ENCODE peak calls at places on chromosomes 4 and X, in six cellular contexts. One of them, this sample, is unnamed.

GRCh38 chrX:3678287-3678686 is 35.2 kb downstream of the PRKX start:
- DNase-seq in LoVo: no peak
- DNase-seq in ACHN: no peak
- DNase-seq in naive thymus-derived CD8-positive, alpha-beta T cell: no peak
- DNase-seq in MCF 10A: no peak
- DNase-seq in progenitor cell of endocrine pancreas: no peak
- DNase-seq in this sample: no peak

GRCh38 chr4:26753642-26754041 is 107.0 kb upstream of the STIM2 start:
- DNase-seq in LoVo: no peak
- DNase-seq in ACHN: no peak
- DNase-seq in naive thymus-derived CD8-positive, alpha-beta T cell: no peak
- DNase-seq in MCF 10A: no peak
- DNase-seq in progenitor cell of endocrine pancreas: no peak
- DNase-seq in this sample: no peak

GRCh38 chr4:22348410-22348809 is 167.5 kb downstream of the ADGRA3 start:
- DNase-seq in LoVo: no peak
- DNase-seq in ACHN: no peak
- DNase-seq in naive thymus-derived CD8-positive, alpha-beta T cell: no peak
- DNase-seq in MCF 10A: no peak
- DNase-seq in progenitor cell of endocrine pancreas: no peak
- DNase-seq in this sample: no peak

GRCh38 chrX:13770013-13770412 is 35.5 kb downstream of the OFD1 start:
- DNase-seq in LoVo: no peak
- DNase-seq in ACHN: no peak
- DNase-seq in naive thymus-derived CD8-positive, alpha-beta T cell: no peak
- DNase-seq in MCF 10A: no peak
- DNase-seq in progenitor cell of endocrine pancreas: no peak
- DNase-seq in this sample: no peak

GRCh38 chrX:133658244-133658911 is 243.1 kb upstream of the GPC4 start:
- DNase-seq in LoVo: no peak
- DNase-seq in ACHN: no peak
- DNase-seq in naive thymus-derived CD8-positive, alpha-beta T cell: no peak
- DNase-seq in MCF 10A: no peak
- DNase-seq in progenitor cell of endocrine pancreas: no peak
- DNase-seq in this sample: no peak

GRCh38 chr4:3122081-3122563 is 47.6 kb downstream of the HTT start:
- DNase-seq in LoVo: no peak
- DNase-seq in ACHN: no peak
- DNase-seq in naive thymus-derived CD8-positive, alpha-beta T cell: no peak
- DNase-seq in MCF 10A: no peak
- DNase-seq in progenitor cell of endocrine pancreas: no peak
- DNase-seq in this sample: no peak

GRCh38 chr4:84938316-84938715 is 28.2 kb downstream of the WDFY3 start:
- DNase-seq in LoVo: no peak
- DNase-seq in ACHN: no peak
- DNase-seq in naive thymus-derived CD8-positive, alpha-beta T cell: no peak
- DNase-seq in MCF 10A: peak; percentile 40
- DNase-seq in progenitor cell of endocrine pancreas: no peak
- DNase-seq in this sample: no peak

GRCh38 chr4:7988437-7988836 is 48.8 kb upstream of the AFAP1 start:
- DNase-seq in LoVo: no peak
- DNase-seq in ACHN: no peak
- DNase-seq in naive thymus-derived CD8-positive, alpha-beta T cell: no peak
- DNase-seq in MCF 10A: peak; percentile 53
- DNase-seq in progenitor cell of endocrine pancreas: no peak
- DNase-seq in this sample: no peak

GRCh38 chr4:2931765-2932560 is 31.2 kb downstream of the NOP14 start:
- DNase-seq in LoVo: no peak
- DNase-seq in ACHN: no peak
- DNase-seq in naive thymus-derived CD8-positive, alpha-beta T cell: peak; percentile 36
- DNase-seq in MCF 10A: no peak
- DNase-seq in progenitor cell of endocrine pancreas: no peak
- DNase-seq in this sample: peak; percentile 55

GRCh38 chr4:176271749-176272148 is 2.7 kb upstream of the ASB5 start:
- DNase-seq in LoVo: no peak
- DNase-seq in ACHN: peak; percentile 21
- DNase-seq in naive thymus-derived CD8-positive, alpha-beta T cell: no peak
- DNase-seq in MCF 10A: no peak
- DNase-seq in progenitor cell of endocrine pancreas: no peak
- DNase-seq in this sample: no peak

GRCh38 chrX:72272868-72273267 is 4.2 kb downstream of the RPS4X start:
- DNase-seq in LoVo: no peak
- DNase-seq in ACHN: peak; percentile 26
- DNase-seq in naive thymus-derived CD8-positive, alpha-beta T cell: no peak
- DNase-seq in MCF 10A: peak; percentile 88
- DNase-seq in progenitor cell of endocrine pancreas: no peak
- DNase-seq in this sample: no peak

GRCh38 chrX:35826503-35826902 is 28.4 kb downstream of the MAGEB16 start:
- DNase-seq in LoVo: peak; percentile 1
- DNase-seq in ACHN: no peak
- DNase-seq in naive thymus-derived CD8-positive, alpha-beta T cell: no peak
- DNase-seq in MCF 10A: peak; percentile 13
- DNase-seq in progenitor cell of endocrine pancreas: no peak
- DNase-seq in this sample: no peak

GRCh38 chr4:184417802-184418511 is 56.4 kb downstream of the IRF2 start:
- DNase-seq in LoVo: peak; percentile 70
- DNase-seq in ACHN: peak; percentile 69
- DNase-seq in naive thymus-derived CD8-positive, alpha-beta T cell: no peak
- DNase-seq in MCF 10A: peak; percentile 95
- DNase-seq in progenitor cell of endocrine pancreas: no peak
- DNase-seq in this sample: no peak

GRCh38 chr4:107635735-107636134 is 84.3 kb downstream of the PAPSS1 start:
- DNase-seq in LoVo: no peak
- DNase-seq in ACHN: no peak
- DNase-seq in naive thymus-derived CD8-positive, alpha-beta T cell: no peak
- DNase-seq in MCF 10A: no peak
- DNase-seq in progenitor cell of endocrine pancreas: no peak
- DNase-seq in this sample: no peak

GRCh38 chrX:96820935-96821334 is 62.8 kb upstream of the RPA4 start:
- DNase-seq in LoVo: no peak
- DNase-seq in ACHN: no peak
- DNase-seq in naive thymus-derived CD8-positive, alpha-beta T cell: no peak
- DNase-seq in MCF 10A: no peak
- DNase-seq in progenitor cell of endocrine pancreas: no peak
- DNase-seq in this sample: no peak

GRCh38 chr4:95835672-95836071 is 4.2 kb upstream of the PDHA2 start:
- DNase-seq in LoVo: peak; percentile 25
- DNase-seq in ACHN: peak; percentile 37
- DNase-seq in naive thymus-derived CD8-positive, alpha-beta T cell: no peak
- DNase-seq in MCF 10A: peak; percentile 1
- DNase-seq in progenitor cell of endocrine pancreas: no peak
- DNase-seq in this sample: no peak

GRCh38 chr4:163350672-163351071 is 7.0 kb downstream of the NPY5R start:
- DNase-seq in LoVo: peak; percentile 32
- DNase-seq in ACHN: peak; percentile 89
- DNase-seq in naive thymus-derived CD8-positive, alpha-beta T cell: no peak
- DNase-seq in MCF 10A: peak; percentile 15
- DNase-seq in progenitor cell of endocrine pancreas: no peak
- DNase-seq in this sample: no peak

GRCh38 chr4:7786040-7786439 is 153.6 kb downstream of the AFAP1 start:
- DNase-seq in LoVo: no peak
- DNase-seq in ACHN: no peak
- DNase-seq in naive thymus-derived CD8-positive, alpha-beta T cell: no peak
- DNase-seq in MCF 10A: no peak
- DNase-seq in progenitor cell of endocrine pancreas: no peak
- DNase-seq in this sample: no peak

GRCh38 chr4:124943938-124944337 is 231.4 kb upstream of the ANKRD50 start:
- DNase-seq in LoVo: no peak
- DNase-seq in ACHN: peak; percentile 17
- DNase-seq in naive thymus-derived CD8-positive, alpha-beta T cell: no peak
- DNase-seq in MCF 10A: peak; percentile 34
- DNase-seq in progenitor cell of endocrine pancreas: no peak
- DNase-seq in this sample: no peak

GRCh38 chrX:7111518-7111917 is 36.0 kb upstream of the STS start:
- DNase-seq in LoVo: no peak
- DNase-seq in ACHN: no peak
- DNase-seq in naive thymus-derived CD8-positive, alpha-beta T cell: no peak
- DNase-seq in MCF 10A: no peak
- DNase-seq in progenitor cell of endocrine pancreas: no peak
- DNase-seq in this sample: no peak

GRCh38 chr4:4985844-4986243 is 33.4 kb downstream of the CYTL1 start:
- DNase-seq in LoVo: no peak
- DNase-seq in ACHN: peak; percentile 28
- DNase-seq in naive thymus-derived CD8-positive, alpha-beta T cell: no peak
- DNase-seq in MCF 10A: peak; percentile 26
- DNase-seq in progenitor cell of endocrine pancreas: no peak
- DNase-seq in this sample: no peak

GRCh38 chr4:168723020-168723419 is 226.2 kb downstream of the PALLD start:
- DNase-seq in LoVo: no peak
- DNase-seq in ACHN: no peak
- DNase-seq in naive thymus-derived CD8-positive, alpha-beta T cell: no peak
- DNase-seq in MCF 10A: no peak
- DNase-seq in progenitor cell of endocrine pancreas: no peak
- DNase-seq in this sample: no peak

GRCh38 chrX:33434256-33435092 is 223.1 kb upstream of the DMD start:
- DNase-seq in LoVo: peak; percentile 22
- DNase-seq in ACHN: peak; percentile 38
- DNase-seq in naive thymus-derived CD8-positive, alpha-beta T cell: peak; percentile 4
- DNase-seq in MCF 10A: peak; percentile 71
- DNase-seq in progenitor cell of endocrine pancreas: peak; percentile 70
- DNase-seq in this sample: peak; percentile 13

GRCh38 chr4:926538-926937 is 5.6 kb downstream of the GAK start:
- DNase-seq in LoVo: no peak
- DNase-seq in ACHN: peak; percentile 30
- DNase-seq in naive thymus-derived CD8-positive, alpha-beta T cell: no peak
- DNase-seq in MCF 10A: peak; percentile 27
- DNase-seq in progenitor cell of endocrine pancreas: no peak
- DNase-seq in this sample: no peak

GRCh38 chr4:34289489-34289888 is 1954.8 kb downstream of the ARAP2 start:
- DNase-seq in LoVo: no peak
- DNase-seq in ACHN: no peak
- DNase-seq in naive thymus-derived CD8-positive, alpha-beta T cell: no peak
- DNase-seq in MCF 10A: no peak
- DNase-seq in progenitor cell of endocrine pancreas: no peak
- DNase-seq in this sample: no peak

GRCh38 chr4:25368315-25368714 is 8.7 kb upstream of the ANAPC4 start:
- DNase-seq in LoVo: no peak
- DNase-seq in ACHN: no peak
- DNase-seq in naive thymus-derived CD8-positive, alpha-beta T cell: no peak
- DNase-seq in MCF 10A: no peak
- DNase-seq in progenitor cell of endocrine pancreas: no peak
- DNase-seq in this sample: no peak

GRCh38 chr4:156098846-156099245 is 145.2 kb upstream of the CTSO start:
- DNase-seq in LoVo: no peak
- DNase-seq in ACHN: no peak
- DNase-seq in naive thymus-derived CD8-positive, alpha-beta T cell: no peak
- DNase-seq in MCF 10A: no peak
- DNase-seq in progenitor cell of endocrine pancreas: no peak
- DNase-seq in this sample: no peak

GRCh38 chrX:41293269-41293668 is 40.7 kb upstream of the DDX3X start:
- DNase-seq in LoVo: no peak
- DNase-seq in ACHN: peak; percentile 31
- DNase-seq in naive thymus-derived CD8-positive, alpha-beta T cell: no peak
- DNase-seq in MCF 10A: peak; percentile 33
- DNase-seq in progenitor cell of endocrine pancreas: no peak
- DNase-seq in this sample: no peak